ENCODE peak calls at places on chromosome 17, in ten cellular contexts. One of them, this sample, is unnamed.

GRCh38 chr17:49390548-49391324 is 23.9 kb downstream of the PHB1 start:
- DNase-seq in fibroblast of villous mesenchyme: no peak
- DNase-seq in H9: no peak
- DNase-seq in upper lobe of right lung: peak
- DNase-seq in NCI-H460: no peak
- DNase-seq in heart left ventricle: no peak
- DNase-seq in ascending aorta: no peak
- DNase-seq in RKO: no peak
- DNase-seq in AG04450: no peak
- DNase-seq in activated CD4-positive, alpha-beta T cell treated with anti-CD3 and anti-CD28 coated beads for 48 hours: no peak
- DNase-seq in this sample: no peak

GRCh38 chr17:44105483-44105882 is 18.0 kb downstream of the HDAC5 start:
- DNase-seq in fibroblast of villous mesenchyme: no peak
- DNase-seq in H9: no peak
- DNase-seq in upper lobe of right lung: no peak
- DNase-seq in NCI-H460: no peak
- DNase-seq in heart left ventricle: no peak
- DNase-seq in ascending aorta: no peak
- DNase-seq in RKO: no peak
- DNase-seq in AG04450: no peak
- DNase-seq in activated CD4-positive, alpha-beta T cell treated with anti-CD3 and anti-CD28 coated beads for 48 hours: no peak
- DNase-seq in this sample: no peak

GRCh38 chr17:13413001-13413400 is 188.7 kb downstream of the HS3ST3A1 start:
- DNase-seq in fibroblast of villous mesenchyme: no peak
- DNase-seq in H9: no peak
- DNase-seq in upper lobe of right lung: no peak
- DNase-seq in NCI-H460: no peak
- DNase-seq in heart left ventricle: no peak
- DNase-seq in ascending aorta: no peak
- DNase-seq in RKO: no peak
- DNase-seq in AG04450: no peak
- DNase-seq in activated CD4-positive, alpha-beta T cell treated with anti-CD3 and anti-CD28 coated beads for 48 hours: no peak
- DNase-seq in this sample: peak

GRCh38 chr17:36671144-36671543 is 69.8 kb downstream of the MRM1 start:
- DNase-seq in fibroblast of villous mesenchyme: no peak
- DNase-seq in H9: no peak
- DNase-seq in upper lobe of right lung: no peak
- DNase-seq in NCI-H460: no peak
- DNase-seq in heart left ventricle: no peak
- DNase-seq in ascending aorta: no peak
- DNase-seq in RKO: no peak
- DNase-seq in AG04450: no peak
- DNase-seq in activated CD4-positive, alpha-beta T cell treated with anti-CD3 and anti-CD28 coated beads for 48 hours: no peak
- DNase-seq in this sample: no peak

GRCh38 chr17:8724451-8724850 is 20.2 kb downstream of the CCDC42 start:
- DNase-seq in fibroblast of villous mesenchyme: no peak
- DNase-seq in H9: no peak
- DNase-seq in upper lobe of right lung: peak
- DNase-seq in NCI-H460: no peak
- DNase-seq in heart left ventricle: no peak
- DNase-seq in ascending aorta: no peak
- DNase-seq in RKO: no peak
- DNase-seq in AG04450: no peak
- DNase-seq in activated CD4-positive, alpha-beta T cell treated with anti-CD3 and anti-CD28 coated beads for 48 hours: no peak
- DNase-seq in this sample: no peak

GRCh38 chr17:987931-988330 is 8.4 kb upstream of the NXN start:
- DNase-seq in fibroblast of villous mesenchyme: no peak
- DNase-seq in H9: no peak
- DNase-seq in upper lobe of right lung: no peak
- DNase-seq in NCI-H460: no peak
- DNase-seq in heart left ventricle: no peak
- DNase-seq in ascending aorta: no peak
- DNase-seq in RKO: no peak
- DNase-seq in AG04450: no peak
- DNase-seq in activated CD4-positive, alpha-beta T cell treated with anti-CD3 and anti-CD28 coated beads for 48 hours: no peak
- DNase-seq in this sample: no peak

GRCh38 chr17:9729034-9729650 is 62.2 kb downstream of the DHRS7C start:
- DNase-seq in fibroblast of villous mesenchyme: peak
- DNase-seq in H9: no peak
- DNase-seq in upper lobe of right lung: no peak
- DNase-seq in NCI-H460: peak
- DNase-seq in heart left ventricle: no peak
- DNase-seq in ascending aorta: no peak
- DNase-seq in RKO: peak
- DNase-seq in AG04450: no peak
- DNase-seq in activated CD4-positive, alpha-beta T cell treated with anti-CD3 and anti-CD28 coated beads for 48 hours: peak
- DNase-seq in this sample: peak

GRCh38 chr17:42969006-42969581 is 4.8 kb upstream of the AARSD1 start:
- DNase-seq in fibroblast of villous mesenchyme: peak
- DNase-seq in H9: no peak
- DNase-seq in upper lobe of right lung: no peak
- DNase-seq in NCI-H460: no peak
- DNase-seq in heart left ventricle: no peak
- DNase-seq in ascending aorta: no peak
- DNase-seq in RKO: no peak
- DNase-seq in AG04450: no peak
- DNase-seq in activated CD4-positive, alpha-beta T cell treated with anti-CD3 and anti-CD28 coated beads for 48 hours: no peak
- DNase-seq in this sample: peak

GRCh38 chr17:74354123-74354522 is 7.5 kb downstream of the BTBD17 start:
- DNase-seq in fibroblast of villous mesenchyme: no peak
- DNase-seq in H9: peak
- DNase-seq in upper lobe of right lung: peak
- DNase-seq in NCI-H460: peak
- DNase-seq in heart left ventricle: peak
- DNase-seq in ascending aorta: no peak
- DNase-seq in RKO: no peak
- DNase-seq in AG04450: no peak
- DNase-seq in activated CD4-positive, alpha-beta T cell treated with anti-CD3 and anti-CD28 coated beads for 48 hours: peak
- DNase-seq in this sample: no peak

GRCh38 chr17:8803531-8804416 is 4.6 kb upstream of the MFSD6L start:
- DNase-seq in fibroblast of villous mesenchyme: no peak
- DNase-seq in H9: peak
- DNase-seq in upper lobe of right lung: no peak
- DNase-seq in NCI-H460: no peak
- DNase-seq in heart left ventricle: no peak
- DNase-seq in ascending aorta: no peak
- DNase-seq in RKO: no peak
- DNase-seq in AG04450: no peak
- DNase-seq in activated CD4-positive, alpha-beta T cell treated with anti-CD3 and anti-CD28 coated beads for 48 hours: no peak
- DNase-seq in this sample: no peak

GRCh38 chr17:71959129-71959528 is 161.7 kb upstream of the SOX9 start:
- DNase-seq in fibroblast of villous mesenchyme: peak
- DNase-seq in H9: no peak
- DNase-seq in upper lobe of right lung: no peak
- DNase-seq in NCI-H460: peak
- DNase-seq in heart left ventricle: no peak
- DNase-seq in ascending aorta: no peak
- DNase-seq in RKO: peak
- DNase-seq in AG04450: no peak
- DNase-seq in activated CD4-positive, alpha-beta T cell treated with anti-CD3 and anti-CD28 coated beads for 48 hours: no peak
- DNase-seq in this sample: peak

GRCh38 chr17:15444805-15445204 is 22.6 kb downstream of the CDRT4 start:
- DNase-seq in fibroblast of villous mesenchyme: peak
- DNase-seq in H9: no peak
- DNase-seq in upper lobe of right lung: no peak
- DNase-seq in NCI-H460: no peak
- DNase-seq in heart left ventricle: no peak
- DNase-seq in ascending aorta: no peak
- DNase-seq in RKO: no peak
- DNase-seq in AG04450: no peak
- DNase-seq in activated CD4-positive, alpha-beta T cell treated with anti-CD3 and anti-CD28 coated beads for 48 hours: peak
- DNase-seq in this sample: no peak

GRCh38 chr17:61389670-61390478 is 9.8 kb upstream of the TBX2 start:
- DNase-seq in fibroblast of villous mesenchyme: peak
- DNase-seq in H9: peak
- DNase-seq in upper lobe of right lung: peak
- DNase-seq in NCI-H460: peak
- DNase-seq in heart left ventricle: no peak
- DNase-seq in ascending aorta: no peak
- DNase-seq in RKO: no peak
- DNase-seq in AG04450: no peak
- DNase-seq in activated CD4-positive, alpha-beta T cell treated with anti-CD3 and anti-CD28 coated beads for 48 hours: peak
- DNase-seq in this sample: peak

GRCh38 chr17:9313346-9313745 is 262.3 kb downstream of the STX8 start:
- DNase-seq in fibroblast of villous mesenchyme: no peak
- DNase-seq in H9: no peak
- DNase-seq in upper lobe of right lung: no peak
- DNase-seq in NCI-H460: no peak
- DNase-seq in heart left ventricle: no peak
- DNase-seq in ascending aorta: no peak
- DNase-seq in RKO: no peak
- DNase-seq in AG04450: no peak
- DNase-seq in activated CD4-positive, alpha-beta T cell treated with anti-CD3 and anti-CD28 coated beads for 48 hours: no peak
- DNase-seq in this sample: no peak

GRCh38 chr17:17628388-17629008 is 37.0 kb upstream of the PEMT start:
- DNase-seq in fibroblast of villous mesenchyme: no peak
- DNase-seq in H9: no peak
- DNase-seq in upper lobe of right lung: no peak
- DNase-seq in NCI-H460: no peak
- DNase-seq in heart left ventricle: no peak
- DNase-seq in ascending aorta: no peak
- DNase-seq in RKO: no peak
- DNase-seq in AG04450: no peak
- DNase-seq in activated CD4-positive, alpha-beta T cell treated with anti-CD3 and anti-CD28 coated beads for 48 hours: peak
- DNase-seq in this sample: no peak

GRCh38 chr17:18250259-18250658 is 8.3 kb downstream of the FLII start:
- DNase-seq in fibroblast of villous mesenchyme: no peak
- DNase-seq in H9: no peak
- DNase-seq in upper lobe of right lung: no peak
- DNase-seq in NCI-H460: no peak
- DNase-seq in heart left ventricle: no peak
- DNase-seq in ascending aorta: no peak
- DNase-seq in RKO: no peak
- DNase-seq in AG04450: no peak
- DNase-seq in activated CD4-positive, alpha-beta T cell treated with anti-CD3 and anti-CD28 coated beads for 48 hours: no peak
- DNase-seq in this sample: no peak